ENCODE peak calls at places on chromosome 18, in six cellular contexts. One of them, this sample, is unnamed.

GRCh38 chr18:35983818-35984217 is 11.3 kb downstream of the RMP24 start:
- DNase-seq in body of pancreas: no peak
- DNase-seq in left ventricle myocardium inferior: no peak
- DNase-seq in AG04450: peak
- DNase-seq in HCT116: no peak
- DNase-seq in ovary: no peak
- DNase-seq in this sample: no peak

GRCh38 chr18:4196358-4196757 is 258.7 kb downstream of the DLGAP1 start:
- DNase-seq in body of pancreas: no peak
- DNase-seq in ovary: no peak
- DNase-seq in AG04450: no peak
- DNase-seq in HCT116: no peak
- DNase-seq in left ventricle myocardium inferior: no peak
- DNase-seq in this sample: no peak

GRCh38 chr18:38077219-38077618 is 511.6 kb upstream of the CELF4 start:
- DNase-seq in AG04450: no peak
- DNase-seq in left ventricle myocardium inferior: no peak
- DNase-seq in HCT116: no peak
- DNase-seq in body of pancreas: no peak
- DNase-seq in ovary: no peak
- DNase-seq in this sample: no peak

GRCh38 chr18:43007365-43007764 is 108.1 kb downstream of the RIT2 start:
- DNase-seq in left ventricle myocardium inferior: no peak
- DNase-seq in body of pancreas: no peak
- DNase-seq in ovary: no peak
- DNase-seq in HCT116: no peak
- DNase-seq in AG04450: no peak
- DNase-seq in this sample: no peak

GRCh38 chr18:74368901-74369705 is 53.5 kb downstream of the C18orf63 start:
- DNase-seq in AG04450: no peak
- DNase-seq in ovary: no peak
- DNase-seq in HCT116: no peak
- DNase-seq in left ventricle myocardium inferior: no peak
- DNase-seq in body of pancreas: peak
- DNase-seq in this sample: no peak

GRCh38 chr18:57231846-57232245 is 85.0 kb downstream of the BOD1L2 start:
- DNase-seq in ovary: no peak
- DNase-seq in body of pancreas: no peak
- DNase-seq in left ventricle myocardium inferior: no peak
- DNase-seq in HCT116: no peak
- DNase-seq in AG04450: no peak
- DNase-seq in this sample: no peak

GRCh38 chr18:64103979-64104378 is 44.9 kb downstream of the LINC00305 start:
- DNase-seq in HCT116: no peak
- DNase-seq in body of pancreas: no peak
- DNase-seq in ovary: no peak
- DNase-seq in left ventricle myocardium inferior: no peak
- DNase-seq in AG04450: no peak
- DNase-seq in this sample: no peak

GRCh38 chr18:22643731-22644130 is 226.0 kb upstream of the CTAGE1 start:
- DNase-seq in AG04450: no peak
- DNase-seq in left ventricle myocardium inferior: no peak
- DNase-seq in HCT116: no peak
- DNase-seq in body of pancreas: no peak
- DNase-seq in ovary: no peak
- DNase-seq in this sample: no peak

GRCh38 chr18:9779630-9780029 is 71.5 kb downstream of the RAB31 start:
- DNase-seq in ovary: no peak
- DNase-seq in HCT116: no peak
- DNase-seq in AG04450: no peak
- DNase-seq in body of pancreas: no peak
- DNase-seq in left ventricle myocardium inferior: no peak
- DNase-seq in this sample: no peak

GRCh38 chr18:68874361-68874760 is 76.5 kb downstream of the CCDC102B start:
- DNase-seq in body of pancreas: no peak
- DNase-seq in ovary: no peak
- DNase-seq in AG04450: no peak
- DNase-seq in HCT116: no peak
- DNase-seq in left ventricle myocardium inferior: no peak
- DNase-seq in this sample: no peak

GRCh38 chr18:54440292-54440691 is 82.6 kb downstream of the C18orf54 start:
- DNase-seq in body of pancreas: no peak
- DNase-seq in HCT116: no peak
- DNase-seq in AG04450: no peak
- DNase-seq in left ventricle myocardium inferior: no peak
- DNase-seq in ovary: no peak
- DNase-seq in this sample: no peak

GRCh38 chr18:64713284-64713683 is 564.4 kb upstream of the LINC00305 start:
- DNase-seq in left ventricle myocardium inferior: no peak
- DNase-seq in AG04450: no peak
- DNase-seq in ovary: no peak
- DNase-seq in HCT116: no peak
- DNase-seq in body of pancreas: peak
- DNase-seq in this sample: peak

GRCh38 chr18:59649575-59649974 is 47.6 kb downstream of the CCBE1 start:
- DNase-seq in AG04450: no peak
- DNase-seq in body of pancreas: no peak
- DNase-seq in ovary: no peak
- DNase-seq in HCT116: no peak
- DNase-seq in left ventricle myocardium inferior: no peak
- DNase-seq in this sample: no peak

GRCh38 chr18:2400701-2401191 is 170.6 kb downstream of the METTL4 start:
- DNase-seq in body of pancreas: no peak
- DNase-seq in AG04450: no peak
- DNase-seq in HCT116: no peak
- DNase-seq in ovary: no peak
- DNase-seq in left ventricle myocardium inferior: no peak
- DNase-seq in this sample: no peak

GRCh38 chr18:13051159-13051558 is 60.0 kb downstream of the CEP192 start:
- DNase-seq in HCT116: no peak
- DNase-seq in ovary: no peak
- DNase-seq in body of pancreas: no peak
- DNase-seq in left ventricle myocardium inferior: no peak
- DNase-seq in AG04450: no peak
- DNase-seq in this sample: no peak

GRCh38 chr18:55334875-55335274 is 253.1 kb downstream of the TCF4 start:
- DNase-seq in left ventricle myocardium inferior: peak
- DNase-seq in body of pancreas: peak
- DNase-seq in ovary: no peak
- DNase-seq in HCT116: no peak
- DNase-seq in AG04450: no peak
- DNase-seq in this sample: no peak

GRCh38 chr18:11237066-11237465 is 87.7 kb upstream of the PIEZO2 start:
- DNase-seq in left ventricle myocardium inferior: no peak
- DNase-seq in AG04450: no peak
- DNase-seq in HCT116: no peak
- DNase-seq in body of pancreas: no peak
- DNase-seq in ovary: no peak
- DNase-seq in this sample: no peak

GRCh38 chr18:80035997-80036396 is 1.8 kb downstream of the RBFA start:
- DNase-seq in ovary: no peak
- DNase-seq in HCT116: no peak
- DNase-seq in body of pancreas: no peak
- DNase-seq in AG04450: no peak
- DNase-seq in left ventricle myocardium inferior: no peak
- DNase-seq in this sample: no peak
- H3K4me3 ChIP-seq in ovary: no peak
- H3K4me3 ChIP-seq in HCT116: peak
- H3K4me3 ChIP-seq in body of pancreas: no peak
- H3K4me3 ChIP-seq in AG04450: no peak
- H3K4me3 ChIP-seq in left ventricle myocardium inferior: no peak
- H3K4me3 ChIP-seq in this sample: peak

GRCh38 chr18:8084160-8084559 is 517.0 kb downstream of the PTPRM start:
- DNase-seq in AG04450: peak
- DNase-seq in body of pancreas: peak
- DNase-seq in left ventricle myocardium inferior: no peak
- DNase-seq in ovary: no peak
- DNase-seq in HCT116: peak
- DNase-seq in this sample: no peak
- TF ChIP-seq CTCF in AG04450: peak
- TF ChIP-seq CTCF in body of pancreas: peak
- TF ChIP-seq CTCF in left ventricle myocardium inferior: peak
- TF ChIP-seq CTCF in ovary: no peak
- TF ChIP-seq CTCF in HCT116: peak
- TF ChIP-seq CTCF in this sample: peak

GRCh38 chr18:28175047-28175929 is 1.6 kb downstream of the CDH2 start:
- DNase-seq in body of pancreas: no peak
- DNase-seq in ovary: no peak
- DNase-seq in AG04450: no peak
- DNase-seq in HCT116: no peak
- DNase-seq in left ventricle myocardium inferior: peak
- DNase-seq in this sample: no peak
- H3K4me3 ChIP-seq in body of pancreas: no peak
- H3K4me3 ChIP-seq in ovary: peak
- H3K4me3 ChIP-seq in AG04450: peak
- H3K4me3 ChIP-seq in HCT116: no peak
- H3K4me3 ChIP-seq in left ventricle myocardium inferior: peak
- H3K4me3 ChIP-seq in this sample: no peak

DNA sequence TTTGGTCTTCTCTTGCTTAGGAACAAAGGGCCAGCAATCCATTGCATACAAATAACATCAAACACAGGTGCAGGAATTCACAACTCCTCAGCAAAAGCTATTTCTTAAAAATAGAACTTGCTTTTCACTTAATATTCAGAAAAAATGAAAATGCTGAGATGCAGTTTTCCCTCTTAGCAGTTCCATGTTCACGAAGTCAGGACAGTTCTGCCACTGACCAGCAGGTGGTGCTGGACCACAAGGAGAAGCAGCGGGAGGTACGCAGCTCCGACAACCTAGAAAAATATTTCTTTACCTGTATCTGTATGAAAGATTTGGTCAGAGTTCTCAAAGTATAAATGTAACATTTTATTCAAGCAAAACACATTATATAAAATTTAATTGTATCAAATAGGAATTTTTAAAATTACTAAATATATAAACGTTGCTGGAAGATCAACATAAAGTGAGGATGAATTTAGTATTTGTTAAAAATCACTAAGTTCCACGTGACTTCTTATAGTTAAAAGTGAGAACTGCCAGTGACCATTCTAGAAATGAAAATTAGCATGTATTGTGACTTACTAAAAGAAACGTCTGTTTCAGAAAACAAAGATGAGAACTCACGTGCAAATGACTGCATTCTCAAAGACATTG is 48.8 kb downstream of the ADNP2 start:
- DNase-seq in AG04450: peak
- DNase-seq in body of pancreas: peak
- DNase-seq in left ventricle myocardium inferior: peak
- DNase-seq in HCT116: peak
- DNase-seq in ovary: peak
- DNase-seq in this sample: peak
- TF ChIP-seq CTCF in AG04450: peak
- TF ChIP-seq CTCF in body of pancreas: peak
- TF ChIP-seq CTCF in left ventricle myocardium inferior: peak
- TF ChIP-seq CTCF in HCT116: peak
- TF ChIP-seq CTCF in ovary: peak
- TF ChIP-seq CTCF in this sample: peak

GRCh38 chr18:44423826-44424225 is 256.9 kb upstream of the SETBP1 start:
- DNase-seq in AG04450: no peak
- DNase-seq in HCT116: no peak
- DNase-seq in ovary: no peak
- DNase-seq in left ventricle myocardium inferior: no peak
- DNase-seq in body of pancreas: no peak
- DNase-seq in this sample: no peak
- H3K4me3 ChIP-seq in AG04450: no peak
- H3K4me3 ChIP-seq in HCT116: no peak
- H3K4me3 ChIP-seq in ovary: no peak
- H3K4me3 ChIP-seq in left ventricle myocardium inferior: no peak
- H3K4me3 ChIP-seq in body of pancreas: no peak
- H3K4me3 ChIP-seq in this sample: no peak

GRCh38 chr18:32333781-32334180 is 136.9 kb downstream of the GAREM1 start:
- DNase-seq in left ventricle myocardium inferior: no peak
- DNase-seq in AG04450: no peak
- DNase-seq in body of pancreas: peak
- DNase-seq in ovary: no peak
- DNase-seq in HCT116: no peak
- DNase-seq in this sample: no peak
- TF ChIP-seq CTCF in left ventricle myocardium inferior: peak
- TF ChIP-seq CTCF in AG04450: no peak
- TF ChIP-seq CTCF in body of pancreas: peak
- TF ChIP-seq CTCF in ovary: no peak
- TF ChIP-seq CTCF in HCT116: no peak
- TF ChIP-seq CTCF in this sample: no peak

GRCh38 chr18:61236476-61237057 is 96.7 kb upstream of the CDH20 start:
- DNase-seq in body of pancreas: no peak
- DNase-seq in AG04450: no peak
- DNase-seq in left ventricle myocardium inferior: no peak
- DNase-seq in HCT116: no peak
- DNase-seq in ovary: no peak
- DNase-seq in this sample: no peak
- H3K4me3 ChIP-seq in body of pancreas: no peak
- H3K4me3 ChIP-seq in AG04450: no peak
- H3K4me3 ChIP-seq in left ventricle myocardium inferior: no peak
- H3K4me3 ChIP-seq in HCT116: no peak
- H3K4me3 ChIP-seq in ovary: no peak
- H3K4me3 ChIP-seq in this sample: no peak

GRCh38 chr18:51288582-51288981 is 91.1 kb upstream of the MEX3C start:
- DNase-seq in ovary: no peak
- DNase-seq in AG04450: no peak
- DNase-seq in body of pancreas: no peak
- DNase-seq in left ventricle myocardium inferior: no peak
- DNase-seq in HCT116: no peak
- DNase-seq in this sample: no peak

GRCh38 chr18:51287818-51288508 is 90.5 kb upstream of the MEX3C start:
- DNase-seq in ovary: no peak
- DNase-seq in AG04450: no peak
- DNase-seq in HCT116: no peak
- DNase-seq in body of pancreas: no peak
- DNase-seq in left ventricle myocardium inferior: no peak
- DNase-seq in this sample: no peak

GRCh38 chr18:51290864-51291263 is 93.4 kb upstream of the MEX3C start:
- DNase-seq in AG04450: no peak
- DNase-seq in HCT116: no peak
- DNase-seq in body of pancreas: no peak
- DNase-seq in ovary: no peak
- DNase-seq in left ventricle myocardium inferior: no peak
- DNase-seq in this sample: no peak
- TF ChIP-seq CTCF in AG04450: no peak
- TF ChIP-seq CTCF in HCT116: no peak
- TF ChIP-seq CTCF in body of pancreas: no peak
- TF ChIP-seq CTCF in ovary: no peak
- TF ChIP-seq CTCF in left ventricle myocardium inferior: no peak
- TF ChIP-seq CTCF in this sample: no peak

GRCh38 chr18:49321271-49321670 is 139.2 kb downstream of the DYM start:
- DNase-seq in left ventricle myocardium inferior: no peak
- DNase-seq in ovary: no peak
- DNase-seq in body of pancreas: no peak
- DNase-seq in HCT116: no peak
- DNase-seq in AG04450: no peak
- DNase-seq in this sample: no peak
- H3K4me3 ChIP-seq in left ventricle myocardium inferior: no peak
- H3K4me3 ChIP-seq in ovary: no peak
- H3K4me3 ChIP-seq in body of pancreas: no peak
- H3K4me3 ChIP-seq in HCT116: no peak
- H3K4me3 ChIP-seq in AG04450: no peak
- H3K4me3 ChIP-seq in this sample: no peak

DNA sequence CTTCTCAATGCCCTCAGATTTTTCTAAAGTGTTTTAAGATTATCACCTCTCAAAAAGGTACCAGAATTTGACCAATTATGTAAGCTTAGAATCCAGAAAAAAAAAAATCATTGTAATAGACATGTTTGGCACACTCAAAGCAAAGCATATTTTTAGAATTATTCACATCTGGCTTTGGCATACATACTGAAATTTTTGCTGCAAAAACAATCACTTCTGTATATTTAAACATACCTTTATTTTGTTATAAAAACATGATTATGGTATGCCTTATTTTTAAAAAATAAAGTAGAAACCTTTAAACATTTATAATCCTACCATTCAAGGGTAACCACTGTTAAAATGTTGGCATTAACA is 143.3 kb downstream of the ESCO1 start:
- DNase-seq in AG04450: no peak
- DNase-seq in body of pancreas: no peak
- DNase-seq in left ventricle myocardium inferior: no peak
- DNase-seq in HCT116: no peak
- DNase-seq in ovary: no peak
- DNase-seq in this sample: no peak
- TF ChIP-seq CTCF in AG04450: no peak
- TF ChIP-seq CTCF in body of pancreas: no peak
- TF ChIP-seq CTCF in left ventricle myocardium inferior: no peak
- TF ChIP-seq CTCF in HCT116: no peak
- TF ChIP-seq CTCF in ovary: no peak
- TF ChIP-seq CTCF in this sample: no peak

This sample was measured in GM12864.